ENCODE peak calls at places on chromosomes 16 and 17, in four cellular contexts. C, F, S and M are unnamed samples.

GRCh38 chr17:7633093-7633492 is 3.2 kb downstream of the SHBG start:
- DNase-seq in S (peak), F (no peak), C (no peak), M (peak)

GRCh38 chr16:3017806-3018506 is at the start of gene CLDN6:
- DNase-seq in S (peak), C (peak), F (no peak), M (peak)

GRCh38 chr17:56891751-56892150 is 22.1 kb downstream of the TRIM25 start:
- DNase-seq in C (peak), F (no peak), S (peak), M (peak)

GRCh38 chr17:7443499-7444485 is 1.1 kb upstream of the CHRNB1 start:
- DNase-seq in F (no peak), S (no peak), C (no peak), M (no peak)

GRCh38 chr16:56800355-56800754 is 64.7 kb upstream of the SLC12A3 start:
- DNase-seq in F (no peak), S (no peak), C (no peak), M (no peak)

GRCh38 chr17:35243459-35244204 is 760 bp downstream of the SLFN5 start:
- DNase-seq in F (no peak), C (peak), S (peak), M (peak)

GRCh38 chr16:25580071-25580470 is 111.7 kb upstream of the HS3ST4 start:
- DNase-seq in C (no peak), F (no peak), S (peak), M (no peak)

GRCh38 chr17:58231644-58232043 is 6.7 kb upstream of the LPO start:
- DNase-seq in F (no peak), C (no peak), S (no peak), M (no peak)

GRCh38 chr17:57160624-57161023 is 75.6 kb downstream of the AKAP1 start:
- DNase-seq in C (no peak), F (no peak), S (no peak), M (no peak)

DNA sequence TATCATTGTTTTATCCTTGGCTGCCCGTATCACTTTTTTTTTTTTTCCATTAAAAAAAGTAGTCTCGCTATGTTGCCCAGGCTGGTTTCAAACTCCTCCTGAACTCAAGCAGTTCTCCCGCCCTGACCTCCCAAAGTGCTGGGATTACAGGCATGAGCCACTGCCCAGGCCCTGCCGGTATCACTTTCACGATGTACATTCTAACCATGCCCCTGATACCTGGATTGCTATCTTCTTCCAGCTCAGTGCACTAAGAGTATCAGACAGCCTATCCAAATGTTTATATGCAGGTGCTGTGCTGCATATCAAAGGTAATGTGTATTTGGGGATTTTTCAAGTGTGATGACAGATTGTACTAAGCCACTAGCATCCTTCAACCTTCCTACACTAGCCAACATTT is 14.2 kb downstream of the MOSMO start:
- DNase-seq in F (no peak), C (no peak), S (no peak), M (no peak)
- TF ChIP-seq SP1 in F (no peak), C (no peak), S (no peak), M (no peak)

DNA sequence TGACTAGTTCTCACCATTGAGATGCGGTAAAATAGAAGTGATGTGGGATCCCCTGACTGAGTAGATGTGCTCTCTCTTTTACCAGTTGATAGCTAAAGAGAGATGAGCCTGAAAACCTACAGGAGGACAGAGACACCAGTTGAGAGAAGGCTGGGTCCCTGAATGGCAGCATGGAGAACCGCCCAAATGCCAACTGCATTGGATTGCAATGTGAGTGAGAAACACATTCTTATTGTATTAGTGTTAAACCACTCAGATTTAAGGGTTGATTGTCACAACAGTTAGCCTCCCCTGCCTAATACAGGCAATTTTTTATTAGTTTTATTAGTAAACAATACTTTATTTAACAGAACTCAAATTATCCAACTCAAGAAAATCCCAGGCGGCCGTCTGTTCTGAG is 61.2 kb downstream of the SPACA3 start:
- DNase-seq in C (no peak), F (no peak), S (no peak), M (no peak)
- TF ChIP-seq SP1 in C (no peak), F (no peak), S (no peak), M (no peak)

DNA sequence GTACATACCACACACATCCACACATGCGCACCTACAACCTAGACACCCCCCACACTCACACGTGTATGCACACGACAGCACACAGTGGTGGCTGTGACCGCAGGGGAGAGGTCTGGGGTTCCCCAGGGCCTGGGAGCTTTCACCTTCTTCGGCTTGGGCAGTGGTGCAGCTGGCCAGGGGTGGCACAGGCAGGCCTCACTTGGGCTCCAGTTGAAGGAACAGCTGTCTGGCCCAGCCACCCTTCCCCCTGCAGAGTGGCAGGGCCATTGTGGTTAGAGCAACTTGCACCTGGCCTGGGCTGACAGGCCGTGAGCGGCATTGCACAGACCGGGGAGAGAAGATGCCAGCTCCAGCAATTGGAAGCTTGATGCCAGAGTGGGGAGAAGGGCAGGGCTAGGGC is 114.5 kb upstream of the GSE1 start:
- DNase-seq in S (no peak), F (peak), C (no peak), M (no peak)
- TF ChIP-seq SP1 in S (no peak), F (no peak), C (no peak), M (no peak)

GRCh38 chr16:66525396-66526180 is 24.3 kb downstream of the TK2 start:
- DNase-seq in C (no peak), S (no peak), F (no peak), M (no peak)
- TF ChIP-seq SP1 in C (no peak), S (no peak), F (no peak), M (no peak)

DNA sequence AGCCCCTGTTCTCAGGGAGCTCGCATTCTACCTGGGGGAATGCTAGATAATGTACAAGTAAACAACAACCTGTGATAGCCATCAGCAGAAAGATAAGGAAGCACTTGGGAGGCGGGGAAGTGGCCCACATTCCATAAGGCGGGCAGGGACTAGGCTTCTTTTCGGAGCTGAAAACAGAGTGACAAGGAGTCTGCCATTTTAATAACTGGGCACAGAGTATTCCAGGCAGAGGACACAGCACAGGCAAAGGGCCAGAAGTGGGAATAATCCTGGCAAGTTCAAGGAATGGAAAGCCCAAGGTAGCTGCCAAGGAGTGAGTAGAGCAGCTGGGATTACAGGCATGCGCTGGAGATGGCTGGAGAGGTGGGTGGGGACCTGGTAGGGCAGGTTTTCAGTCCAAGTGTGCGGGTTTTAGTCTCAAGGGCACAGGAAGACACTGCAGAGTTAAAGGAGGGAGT is 24.3 kb downstream of the USP43 start:
- DNase-seq in S (no peak), F (no peak), C (no peak), M (no peak)
- TF ChIP-seq SP1 in S (no peak), F (no peak), C (no peak), M (no peak)

DNA sequence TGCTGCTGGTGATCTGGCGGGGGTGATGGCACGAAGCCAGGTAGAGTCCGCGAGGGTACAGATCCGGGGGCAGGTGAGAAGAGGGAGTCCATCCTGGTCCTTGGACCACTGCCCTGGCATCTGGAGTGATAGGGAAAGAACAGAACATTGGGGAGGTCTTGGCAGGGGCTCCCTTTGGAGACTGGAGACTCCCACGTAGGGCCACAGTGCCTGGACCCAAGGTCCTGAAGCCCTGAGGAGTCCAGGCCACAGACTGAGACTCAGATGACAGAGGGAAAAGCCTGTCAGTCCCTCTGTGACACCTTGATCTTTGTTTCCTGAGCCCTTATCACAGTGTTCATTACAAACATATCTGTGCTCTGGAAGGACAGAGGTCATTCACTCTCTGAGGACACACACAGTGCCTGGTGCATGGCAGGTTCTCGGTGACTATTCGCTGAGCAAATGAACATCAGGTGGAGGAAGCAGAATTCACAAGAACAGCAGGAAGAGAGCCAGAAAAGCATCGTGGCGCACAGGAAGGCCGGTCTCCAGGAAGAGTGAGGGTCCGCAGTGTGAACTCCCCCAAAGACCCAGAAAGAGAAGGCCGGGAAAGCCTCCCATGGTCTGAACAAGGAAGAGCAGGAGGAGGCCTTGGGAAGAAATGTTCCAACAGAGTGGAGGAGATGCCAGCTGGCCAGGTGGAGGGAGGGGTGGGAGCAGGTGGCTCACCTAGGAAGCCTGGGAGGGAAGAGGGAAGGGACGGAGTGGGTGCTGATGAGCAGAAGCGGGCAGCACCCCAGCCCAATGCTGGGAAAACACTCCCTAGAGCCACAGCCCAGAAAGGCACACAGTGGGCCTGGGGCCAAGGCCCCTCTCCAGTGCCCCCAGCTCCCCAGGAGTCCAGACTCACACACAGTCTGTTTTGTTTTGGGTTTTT is 20.5 kb downstream of the PEMT start:
- DNase-seq in F (no peak), S (no peak), C (no peak), M (no peak)
- TF ChIP-seq SP1 in F (no peak), S (no peak), C (no peak), M (no peak)

GRCh38 chr16:19008770-19009169 is 25.0 kb downstream of the TMC7 start:
- DNase-seq in S (no peak), C (no peak), F (no peak), M (no peak)

GRCh38 chr16:19011169-19011731 is 27.5 kb downstream of the TMC7 start:
- DNase-seq in C (no peak), S (no peak), F (no peak), M (no peak)

GRCh38 chr16:19017179-19017578 is 33.4 kb downstream of the TMC7 start:
- DNase-seq in F (no peak), C (no peak), S (no peak), M (no peak)

DNA sequence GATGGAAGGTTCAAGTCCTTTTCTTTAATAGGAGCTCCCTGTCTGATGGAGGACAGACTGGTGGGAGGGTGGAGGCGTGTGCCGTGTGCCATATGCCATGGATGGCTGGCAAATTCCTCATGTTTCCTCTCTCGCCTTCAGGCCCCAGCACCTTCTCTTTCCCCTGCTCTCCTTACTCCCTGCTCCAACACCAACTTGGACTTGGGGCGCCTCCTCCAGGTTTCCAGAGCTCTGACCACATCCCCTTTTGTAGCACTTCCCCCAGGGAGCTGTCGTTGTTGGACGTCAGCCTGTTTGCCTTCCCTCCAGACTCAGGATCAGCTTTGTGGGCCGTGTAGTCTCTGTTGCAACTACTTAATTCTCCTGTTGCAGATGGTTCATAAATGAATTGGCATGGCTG is 30.7 kb downstream of the TMC7 start:
- DNase-seq in F (no peak), S (peak), C (no peak), M (no peak)
- TF ChIP-seq SP1 in F (no peak), S (no peak), C (no peak), M (no peak)

GRCh38 chr17:54968954-54969400 is 412 bp downstream of the STXBP4 start:
- DNase-seq in F (no peak), S (no peak), C (no peak), M (peak)
- TF ChIP-seq SP1 in F (no peak), S (no peak), C (no peak), M (no peak)